ENCODE peak calls at places on chromosomes 1 and 21, in eight cellular contexts. Q is activated gamma-delta T cell treated with Interleukin-2 at 50 U/mL for 16 hours, S is astrocyte of the spinal cord, B is AG10803, I is left cardiac atrium, T is EH, L is HFFc6, G is foreskin keratinocyte. A is an unnamed sample.

GRCh38 chr1:34292472-34292871 is 115.8 kb downstream of the C1orf94 start:
- DNase-seq in Q (no peak), S (no peak), B (no peak), I (no peak), T (no peak), L (no peak), G (no peak), A (no peak)

GRCh38 chr1:68495532-68495931 is 1.4 kb downstream of the DEPDC1 start:
- DNase-seq in Q (no peak), S (no peak), B (peak; percentile 25), I (no peak), T (peak; percentile 21), L (no peak), G (no peak), A (no peak)

GRCh38 chr1:243742814-243743213 is 107.2 kb downstream of the AKT3 start:
- DNase-seq in Q (no peak), S (peak; percentile 79), B (peak; percentile 73), I (no peak), T (peak; percentile 90), L (peak; percentile 90), G (peak; percentile 28), A (no peak)

GRCh38 chr1:54409156-54410142 is 3.3 kb upstream of the SSBP3 start:
- DNase-seq in Q (no peak), S (no peak), B (no peak), I (no peak), T (no peak), L (no peak), G (no peak), A (peak; percentile 80)

GRCh38 chr1:186043276-186043675 is 309.1 kb downstream of the HMCN1 start:
- DNase-seq in Q (no peak), S (no peak), B (no peak), I (no peak), T (no peak), L (no peak), G (no peak), A (no peak)

GRCh38 chr1:174448531-174448883 is 743 bp downstream of the GPR52 start:
- DNase-seq in Q (no peak), S (no peak), B (no peak), I (no peak), T (no peak), L (no peak), G (no peak), A (no peak)

GRCh38 chr1:175885247-175885646 is 141.9 kb upstream of the TNR start:
- DNase-seq in Q (no peak), S (peak; percentile 3), B (peak; percentile 60), I (no peak), T (peak; percentile 69), L (peak; percentile 17), G (no peak), A (no peak)

GRCh38 chr1:226408285-226409184 is 642 bp upstream of the PARP1 start:
- DNase-seq in Q (no peak), S (no peak), B (no peak), I (peak; percentile 33), T (no peak), L (no peak), G (no peak), A (no peak)

GRCh38 chr1:115641762-115642167 is at the start of gene VANGL1:
- DNase-seq in Q (peak; percentile 31), S (peak; percentile 63), B (peak; percentile 66), I (peak; percentile 86), T (peak; percentile 71), L (peak; percentile 50), G (no peak), A (peak; percentile 83)

GRCh38 chr21:39348040-39348354 is 891 bp downstream of the HMGN1 start:
- DNase-seq in Q (no peak), S (no peak), B (no peak), I (no peak), T (no peak), L (peak; percentile 5), G (no peak), A (no peak)

GRCh38 chr1:179087665-179088064 is 5.8 kb downstream of the TOR3A start:
- DNase-seq in Q (no peak), S (peak; percentile 22), B (no peak), I (no peak), T (peak; percentile 22), L (no peak), G (no peak), A (no peak)

GRCh38 chr1:54404939-54405880 is 984 bp downstream of the SSBP3 start:
- DNase-seq in Q (no peak), S (no peak), B (no peak), I (peak; percentile 43), T (peak; percentile 42), L (no peak), G (no peak), A (peak; percentile 54)

GRCh38 chr1:152394151-152394550 is 19.9 kb downstream of the CRNN start:
- DNase-seq in Q (no peak), S (no peak), B (no peak), I (no peak), T (no peak), L (no peak), G (no peak), A (no peak)

GRCh38 chr1:239179001-239179400 is 207.4 kb upstream of the CHRM3 start:
- DNase-seq in Q (no peak), S (no peak), B (no peak), I (no peak), T (no peak), L (no peak), G (no peak), A (no peak)

GRCh38 chr1:178513278-178513983 is 522 bp downstream of the TEX35 start:
- DNase-seq in Q (no peak), S (peak; percentile 23), B (peak; percentile 52), I (no peak), T (peak; percentile 60), L (no peak), G (no peak), A (peak; percentile 55)

GRCh38 chr1:21933397-21934248 is 3.5 kb downstream of the HSPG2 start:
- DNase-seq in Q (no peak), S (no peak), B (no peak), I (peak; percentile 84), T (peak; percentile 45), L (no peak), G (peak; percentile 87), A (peak; percentile 88)

GRCh38 chr1:19704247-19705113 is 39.8 kb downstream of the HTR6 start:
- DNase-seq in Q (peak; percentile 54), S (peak; percentile 70), B (peak; percentile 70), I (peak; percentile 79), T (peak; percentile 75), L (peak; percentile 67), G (peak; percentile 39), A (peak; percentile 75)

GRCh38 chr1:37622131-37622530 is 12.6 kb downstream of the RSPO1 start:
- DNase-seq in Q (no peak), S (no peak), B (no peak), I (no peak), T (no peak), L (no peak), G (no peak), A (no peak)

GRCh38 chr1:19219451-19219850 is 9.4 kb upstream of the UBR4 start:
- DNase-seq in Q (no peak), S (no peak), B (peak; percentile 39), I (no peak), T (no peak), L (no peak), G (no peak), A (no peak)

GRCh38 chr1:205447457-205448415 is 8.1 kb downstream of the BLACAT1 start:
- DNase-seq in Q (no peak), S (no peak), B (no peak), I (no peak), T (peak; percentile 18), L (no peak), G (no peak), A (no peak)

GRCh38 chr1:8584316-8584715 is 233.1 kb downstream of the RERE start:
- DNase-seq in Q (no peak), S (no peak), B (no peak), I (no peak), T (peak; percentile 30), L (no peak), G (no peak), A (no peak)

GRCh38 chr1:231792634-231793033 is 166.0 kb downstream of the DISC1 start:
- DNase-seq in Q (no peak), S (no peak), B (no peak), I (no peak), T (peak; percentile 36), L (no peak), G (no peak), A (no peak)

GRCh38 chr1:173477286-173478098 is at the start of gene PRDX6:
- DNase-seq in Q (peak; percentile 79), S (peak; percentile 80), B (peak; percentile 37), I (peak; percentile 92), T (no peak), L (no peak), G (peak; percentile 66), A (peak; percentile 88)

GRCh38 chr1:233584931-233585330 is 29.0 kb upstream of the KCNK1 start:
- DNase-seq in Q (no peak), S (no peak), B (no peak), I (no peak), T (no peak), L (no peak), G (no peak), A (no peak)

GRCh38 chr1:202126426-202126825 is 3.7 kb downstream of the GPR37L1 start:
- DNase-seq in Q (no peak), S (no peak), B (no peak), I (no peak), T (no peak), L (no peak), G (no peak), A (no peak)

GRCh38 chr1:94971491-94971924 is 44.6 kb upstream of the CNN3 start:
- DNase-seq in Q (no peak), S (peak; percentile 53), B (peak; percentile 71), I (no peak), T (peak; percentile 93), L (peak; percentile 82), G (peak; percentile 71), A (no peak)

GRCh38 chr1:114435088-114435715 is 75.8 kb downstream of the TRIM33 start:
- DNase-seq in Q (no peak), S (no peak), B (no peak), I (no peak), T (no peak), L (no peak), G (peak; percentile 9), A (no peak)

GRCh38 chr1:216458807-216459206 is 35.6 kb upstream of the USH2A start:
- DNase-seq in Q (no peak), S (peak; percentile 3), B (no peak), I (no peak), T (peak; percentile 22), L (no peak), G (no peak), A (no peak)